ENCODE peak calls at places on chromosome 22, in six cellular contexts. T is right atrium auricular region, J is GM23338, B is spleen, V is body of pancreas, N is colonic mucosa. X is an unnamed sample.

GRCh38 chr22:48135641-48136040 is 1373.2 kb downstream of the TBC1D22A start:
- DNase-seq in T (peak; percentile 28), B (no peak), V (no peak), N (no peak), J (no peak), X (no peak)

GRCh38 chr22:29300807-29301601 is 5.4 kb upstream of the GAS2L1 start:
- DNase-seq in T (no peak), B (no peak), V (no peak), J (peak; percentile 30), N (no peak), X (no peak)

GRCh38 chr22:48715511-48715910 is 1112.2 kb downstream of the BRD1 start:
- DNase-seq in J (no peak), V (no peak), T (no peak), B (peak; percentile 22), N (no peak), X (no peak)

GRCh38 chr22:45934659-45935341 is 42.2 kb downstream of the WNT7B start:
- DNase-seq in T (no peak), N (no peak), B (no peak), V (peak; percentile 45), J (no peak), X (no peak)

GRCh38 chr22:30830907-30831306 is 136.2 kb downstream of the OSBP2 start:
- DNase-seq in J (peak; percentile 46), V (peak; percentile 31), N (peak; percentile 67), B (no peak), T (no peak), X (no peak)

GRCh38 chr22:49091451-49091850 is 736.2 kb downstream of the BRD1 start:
- DNase-seq in J (no peak), T (no peak), V (no peak), B (peak; percentile 45), N (no peak), X (no peak)

GRCh38 chr22:48481748-48482147 is 1345.9 kb downstream of the BRD1 start:
- DNase-seq in V (no peak), B (no peak), J (no peak), T (no peak), N (no peak), X (no peak)

GRCh38 chr22:18984564-18984963 is 48.5 kb upstream of the PRODH start:
- DNase-seq in J (no peak), N (no peak), V (no peak), B (no peak), T (no peak), X (no peak)

GRCh38 chr22:24185001-24185500 is 3.8 kb downstream of the SUSD2 start:
- DNase-seq in V (no peak), J (no peak), B (no peak), T (no peak), N (no peak), X (no peak)

GRCh38 chr22:29907753-29908515 is 25.0 kb downstream of the MTMR3 start:
- DNase-seq in N (peak; percentile 91), V (peak; percentile 91), T (peak; percentile 79), J (peak; percentile 14), B (no peak), X (no peak)

GRCh38 chr22:39360674-39361413 is 11.1 kb downstream of the SYNGR1 start:
- DNase-seq in V (peak; percentile 68), N (no peak), J (peak; percentile 67), B (no peak), T (no peak), X (no peak)

GRCh38 chr22:44181033-44181911 is 547 bp downstream of the PARVG start:
- DNase-seq in N (peak; percentile 32), B (peak; percentile 95), T (no peak), J (no peak), V (no peak), X (peak; percentile 73)

GRCh38 chr22:19571207-19571795 is 47.1 kb upstream of the CLDN5 start:
- DNase-seq in T (no peak), J (no peak), N (no peak), V (no peak), B (no peak), X (no peak)

GRCh38 chr22:48316245-48316875 is 1511.3 kb downstream of the BRD1 start:
- DNase-seq in J (no peak), V (no peak), B (peak; percentile 59), T (no peak), N (no peak), X (no peak)

GRCh38 chr22:50192056-50192824 is 6.5 kb downstream of the TRABD start:
- DNase-seq in T (no peak), N (no peak), B (peak; percentile 87), V (peak; percentile 86), J (no peak), X (no peak)

GRCh38 chr22:29080061-29080975 is 7.5 kb downstream of the KREMEN1 start:
- DNase-seq in T (no peak), V (no peak), J (no peak), B (no peak), N (no peak), X (no peak)

GRCh38 chr22:32185821-32186220 is 19.1 kb downstream of the RFPL2 start:
- DNase-seq in T (no peak), J (no peak), V (no peak), N (no peak), B (no peak), X (no peak)

GRCh38 chr22:28053871-28054621 is 135.0 kb upstream of the PITPNB start:
- DNase-seq in B (no peak), N (no peak), J (no peak), V (no peak), T (no peak), X (no peak)

GRCh38 chr22:28282346-28282745 is 363.3 kb upstream of the PITPNB start:
- DNase-seq in B (no peak), V (no peak), T (no peak), N (no peak), J (peak; percentile 27), X (no peak)

GRCh38 chr22:20427945-20428417 is 9.6 kb downstream of the SCARF2 start:
- DNase-seq in T (no peak), N (no peak), V (no peak), J (no peak), B (peak; percentile 61), X (no peak)

GRCh38 chr22:19965771-19966709 is 24.4 kb upstream of the TXNRD2 start:
- DNase-seq in T (no peak), J (peak; percentile 76), N (no peak), V (no peak), B (no peak), X (no peak)

GRCh38 chr22:49294656-49295464 is 532.8 kb downstream of the BRD1 start:
- DNase-seq in V (no peak), J (no peak), N (no peak), T (peak; percentile 36), B (peak; percentile 48), X (no peak)

GRCh38 chr22:44172370-44173108 is 8.2 kb upstream of the PARVG start:
- DNase-seq in B (peak; percentile 95), T (peak; percentile 83), V (peak; percentile 34), N (peak; percentile 29), J (peak; percentile 42), X (no peak)

GRCh38 chr22:42340695-42341383 is 70.4 kb upstream of the TCF20 start:
- DNase-seq in B (no peak), J (peak; percentile 69), T (no peak), V (no peak), N (no peak), X (no peak)

GRCh38 chr22:42343136-42343484 is 72.7 kb upstream of the TCF20 start:
- DNase-seq in N (no peak), V (no peak), J (peak; percentile 48), T (no peak), B (no peak), X (no peak)

GRCh38 chr22:42340150-42340549 is 69.7 kb upstream of the TCF20 start:
- DNase-seq in T (no peak), B (no peak), N (no peak), J (no peak), V (no peak), X (no peak)

GRCh38 chr22:42342426-42343135 is 72.1 kb upstream of the TCF20 start:
- DNase-seq in J (no peak), V (no peak), N (no peak), T (no peak), B (no peak), X (no peak)

GRCh38 chr22:42341779-42342178 is 71.3 kb upstream of the TCF20 start:
- DNase-seq in V (no peak), T (no peak), N (no peak), J (no peak), B (no peak), X (no peak)
- H3K4me3 ChIP-seq in V (no peak overlapping the region), T (no peak overlapping the region), N (no peak overlapping the region), J (no peak overlapping the region), B (no peak overlapping the region), X (no peak overlapping the region)

GRCh38 chr22:26095271-26095956 is 73.8 kb upstream of the SEZ6L start:
- DNase-seq in N (no peak), J (no peak), B (no peak), T (no peak), V (no peak), X (no peak)
- H3K27me3 ChIP-seq in N (no peaks in the 10 kb centered on the region), J (no peaks in the 10 kb centered on the region), B (peaks cover 15% of the 10 kb centered on the region), T (no peaks in the 10 kb centered on the region), V (no peaks in the 10 kb centered on the region), X (no peaks in the 10 kb centered on the region)

GRCh38 chr22:17703811-17704210 is 65.3 kb downstream of the BCL2L13 start:
- DNase-seq in N (no peak), V (no peak), B (no peak), J (no peak), T (no peak), X (no peak)

GRCh38 chr22:17705565-17706450 is 67.3 kb downstream of the BCL2L13 start:
- DNase-seq in T (no peak), B (no peak), N (no peak), J (no peak), V (no peak), X (no peak)

GRCh38 chr22:17707526-17707925 is 66.7 kb downstream of the BID start:
- DNase-seq in B (no peak), V (no peak), J (no peak), N (no peak), T (no peak), X (no peak)

GRCh38 chr22:17706947-17707346 is 67.3 kb downstream of the BID start:
- DNase-seq in J (no peak), B (no peak), N (no peak), T (no peak), V (no peak), X (no peak)

GRCh38 chr22:17706451-17706900 is 67.8 kb downstream of the BID start:
- DNase-seq in N (peak; percentile 64), V (peak; percentile 18), T (no peak), J (peak; percentile 46), B (no peak), X (peak; percentile 6)
- H3K4me3 ChIP-seq in N (peak overlapping the region; percentile 1), V (no peak overlapping the region), T (no peak overlapping the region), J (no peak overlapping the region), B (no peak overlapping the region), X (no peak overlapping the region)

DNA sequence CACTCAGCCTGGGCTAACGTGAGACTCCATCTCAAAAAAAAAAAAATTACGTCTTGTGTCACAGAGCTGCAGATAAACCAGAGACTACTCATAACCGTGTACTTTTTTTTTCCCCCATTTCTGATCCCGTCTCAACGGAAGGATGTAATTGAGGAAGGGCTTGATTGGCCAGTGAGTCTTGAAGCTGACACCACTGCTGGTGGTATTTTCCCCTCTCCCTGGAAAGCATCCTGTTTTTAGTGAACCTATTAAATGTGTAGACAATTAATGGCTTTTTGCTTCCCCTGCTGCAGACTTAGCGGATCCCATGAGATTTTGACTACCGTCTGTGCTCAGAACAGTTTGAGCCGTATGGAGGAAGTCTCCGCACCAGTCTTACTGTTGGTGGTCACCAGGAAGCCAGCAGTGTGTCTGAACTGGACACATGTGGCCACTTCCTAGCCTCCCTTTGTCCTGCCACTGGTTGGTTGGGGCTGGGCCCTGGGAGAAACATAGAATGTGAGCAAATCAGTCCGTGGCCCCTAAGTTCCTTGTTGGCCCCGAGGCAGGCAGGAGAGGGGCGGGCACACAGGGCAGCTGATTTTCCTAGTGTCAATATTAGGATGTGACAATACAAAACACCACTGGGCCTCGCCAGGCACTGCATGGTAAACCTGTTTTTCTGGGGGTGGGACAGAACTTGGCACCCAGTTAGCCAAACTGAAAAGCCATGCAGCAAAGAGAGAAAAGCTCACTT is 3.1 kb downstream of the BIK start:
- DNase-seq in B (no peak), T (no peak), J (no peak), V (peak; percentile 64), N (no peak), X (no peak)
- H3K27me3 ChIP-seq in B (peaks cover 60% of the 10 kb centered on the region), T (no peaks in the 10 kb centered on the region), J (peaks cover 44% of the 10 kb centered on the region), V (no peaks in the 10 kb centered on the region), N (peaks cover 7% of the 10 kb centered on the region), X (no peaks in the 10 kb centered on the region)

X was measured in naive thymus-derived CD4-positive, alpha-beta T cell.